ENCODE peak calls at places on chromosomes 5 and 9, in five cellular contexts. One of them, this sample, is unnamed.

GRCh38 chr5:38923661-38924451 is 78.0 kb downstream of the OSMR start:
- DNase-seq in IMR-90: peak
- DNase-seq in mesenchymal stem cell: peak
- DNase-seq in H9: no peak
- DNase-seq in neuronal stem cell: no peak
- DNase-seq in this sample: no peak

GRCh38 chr5:132776077-132776931 is 735 bp downstream of the SEPTIN8 start:
- DNase-seq in IMR-90: no peak
- DNase-seq in mesenchymal stem cell: peak
- DNase-seq in H9: peak
- DNase-seq in neuronal stem cell: no peak
- DNase-seq in this sample: peak

GRCh38 chr5:54148062-54148461 is 162.3 kb downstream of the ARL15 start:
- DNase-seq in IMR-90: peak
- DNase-seq in mesenchymal stem cell: no peak
- DNase-seq in H9: no peak
- DNase-seq in neuronal stem cell: no peak
- DNase-seq in this sample: no peak

GRCh38 chr5:17802256-17802655 is 168.0 kb downstream of the TAF11L14 start:
- DNase-seq in IMR-90: no peak
- DNase-seq in mesenchymal stem cell: no peak
- DNase-seq in H9: peak
- DNase-seq in neuronal stem cell: peak
- DNase-seq in this sample: peak

GRCh38 chr9:113493080-113493615 is 29.6 kb downstream of the RGS3 start:
- DNase-seq in IMR-90: no peak
- DNase-seq in mesenchymal stem cell: no peak
- DNase-seq in H9: no peak
- DNase-seq in neuronal stem cell: no peak
- DNase-seq in this sample: no peak

GRCh38 chr9:93648836-93649235 is 72.5 kb downstream of the PHF2 start:
- DNase-seq in IMR-90: no peak
- DNase-seq in mesenchymal stem cell: no peak
- DNase-seq in H9: no peak
- DNase-seq in neuronal stem cell: no peak
- DNase-seq in this sample: no peak

GRCh38 chr5:129904102-129904666 is at the start of gene CHSY3:
- DNase-seq in IMR-90: peak
- DNase-seq in mesenchymal stem cell: peak
- DNase-seq in H9: peak
- DNase-seq in neuronal stem cell: peak
- DNase-seq in this sample: peak

GRCh38 chr5:154793599-154794524 is 38.7 kb downstream of the LARP1 start:
- DNase-seq in IMR-90: peak
- DNase-seq in mesenchymal stem cell: peak
- DNase-seq in H9: no peak
- DNase-seq in neuronal stem cell: no peak
- DNase-seq in this sample: peak

GRCh38 chr9:111928342-111928720 is 31.7 kb downstream of the UGCG start:
- DNase-seq in IMR-90: peak
- DNase-seq in mesenchymal stem cell: peak
- DNase-seq in H9: no peak
- DNase-seq in neuronal stem cell: no peak
- DNase-seq in this sample: no peak

GRCh38 chr5:73638344-73639095 is 12.5 kb downstream of the ARHGEF28 start:
- DNase-seq in IMR-90: peak
- DNase-seq in mesenchymal stem cell: peak
- DNase-seq in H9: no peak
- DNase-seq in neuronal stem cell: no peak
- DNase-seq in this sample: no peak

GRCh38 chr5:88882321-88883038 is 504 bp downstream of the MEF2C start:
- DNase-seq in IMR-90: peak
- DNase-seq in mesenchymal stem cell: peak
- DNase-seq in H9: no peak
- DNase-seq in neuronal stem cell: no peak
- DNase-seq in this sample: no peak
- H3K9ac ChIP-seq in IMR-90: peak
- H3K9ac ChIP-seq in mesenchymal stem cell: peak
- H3K9ac ChIP-seq in H9: no peak
- H3K9ac ChIP-seq in neuronal stem cell: no peak
- H3K9ac ChIP-seq in this sample: peak

DNA sequence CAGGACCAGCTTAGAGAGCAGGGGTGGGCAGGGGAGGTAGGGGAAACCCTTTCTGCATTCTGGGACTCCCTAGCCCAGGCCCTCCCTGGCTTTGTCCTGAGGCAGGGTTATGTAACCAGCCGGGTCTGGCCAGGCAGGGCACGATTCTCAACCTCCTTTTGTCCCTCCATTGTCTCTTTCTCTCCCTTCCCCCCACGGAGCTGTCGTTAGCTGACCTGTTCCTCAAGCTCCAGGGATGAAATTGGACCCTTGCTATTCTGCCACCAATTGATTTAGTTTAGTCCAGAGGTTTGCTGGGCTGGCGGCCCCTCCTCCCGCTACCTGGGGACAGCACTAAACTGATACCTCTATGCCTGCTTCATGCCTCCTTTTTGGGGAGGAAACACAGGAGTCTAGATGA is 9.4 kb upstream of the NDST1 start:
- DNase-seq in IMR-90: no peak
- DNase-seq in mesenchymal stem cell: no peak
- DNase-seq in H9: peak
- DNase-seq in neuronal stem cell: peak
- DNase-seq in this sample: peak
- H2BK15ac ChIP-seq in IMR-90: peak
- H2BK15ac ChIP-seq in mesenchymal stem cell: peak
- H2BK15ac ChIP-seq in H9: no peak
- H2BK15ac ChIP-seq in neuronal stem cell: peak
- H2BK15ac ChIP-seq in this sample: no peak

GRCh38 chr9:86259557-86259956 is at the start of gene C9orf153:
- DNase-seq in IMR-90: no peak
- DNase-seq in mesenchymal stem cell: no peak
- DNase-seq in H9: no peak
- DNase-seq in neuronal stem cell: no peak
- DNase-seq in this sample: no peak
- H2BK120ac ChIP-seq in IMR-90: no peak
- H2BK120ac ChIP-seq in mesenchymal stem cell: no peak
- H2BK120ac ChIP-seq in H9: no peak
- H2BK120ac ChIP-seq in neuronal stem cell: no peak
- H2BK120ac ChIP-seq in this sample: no peak

GRCh38 chr5:56668996-56669395 is 146.4 kb upstream of the MAP3K1 start:
- DNase-seq in IMR-90: no peak
- DNase-seq in mesenchymal stem cell: no peak
- DNase-seq in H9: no peak
- DNase-seq in neuronal stem cell: no peak
- DNase-seq in this sample: no peak

GRCh38 chr5:56664025-56664424 is 151.3 kb upstream of the MAP3K1 start:
- DNase-seq in IMR-90: no peak
- DNase-seq in mesenchymal stem cell: no peak
- DNase-seq in H9: no peak
- DNase-seq in neuronal stem cell: no peak
- DNase-seq in this sample: no peak

GRCh38 chr5:56667692-56668091 is 147.7 kb upstream of the MAP3K1 start:
- DNase-seq in IMR-90: no peak
- DNase-seq in mesenchymal stem cell: no peak
- DNase-seq in H9: no peak
- DNase-seq in neuronal stem cell: no peak
- DNase-seq in this sample: no peak

GRCh38 chr5:56669534-56670483 is 145.5 kb upstream of the MAP3K1 start:
- DNase-seq in IMR-90: peak
- DNase-seq in mesenchymal stem cell: peak
- DNase-seq in H9: peak
- DNase-seq in neuronal stem cell: no peak
- DNase-seq in this sample: no peak

DNA sequence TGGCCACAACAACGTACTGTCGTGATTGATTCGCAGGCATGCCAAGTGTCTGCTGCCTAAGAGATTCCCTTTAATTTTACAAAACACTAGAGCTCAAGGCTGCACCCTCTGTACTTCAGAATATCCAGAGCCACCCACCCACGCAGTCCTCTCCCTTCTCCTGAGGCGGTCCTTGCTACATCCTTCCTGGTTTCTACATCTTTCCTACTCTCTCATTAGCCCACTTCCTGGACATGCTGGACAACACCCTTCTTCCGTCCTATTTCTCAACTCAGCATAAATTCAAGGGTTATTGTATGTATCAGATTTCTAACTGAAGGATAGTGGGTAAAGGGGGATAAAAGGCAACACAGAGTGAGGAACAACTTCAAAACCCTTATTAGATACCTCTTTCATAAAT is 148.4 kb upstream of the MAP3K1 start:
- DNase-seq in IMR-90: no peak
- DNase-seq in mesenchymal stem cell: no peak
- DNase-seq in H9: no peak
- DNase-seq in neuronal stem cell: no peak
- DNase-seq in this sample: no peak
- H3K9ac ChIP-seq in IMR-90: no peak
- H3K9ac ChIP-seq in mesenchymal stem cell: no peak
- H3K9ac ChIP-seq in H9: no peak
- H3K9ac ChIP-seq in neuronal stem cell: no peak
- H3K9ac ChIP-seq in this sample: no peak

GRCh38 chr9:105066265-105066865 is 138.4 kb upstream of the ABCA1 start:
- DNase-seq in IMR-90: no peak
- DNase-seq in mesenchymal stem cell: no peak
- DNase-seq in H9: no peak
- DNase-seq in neuronal stem cell: no peak
- DNase-seq in this sample: no peak

GRCh38 chr9:105070176-105070575 is 142.2 kb upstream of the ABCA1 start:
- DNase-seq in IMR-90: no peak
- DNase-seq in mesenchymal stem cell: no peak
- DNase-seq in H9: no peak
- DNase-seq in neuronal stem cell: no peak
- DNase-seq in this sample: no peak

GRCh38 chr9:105067895-105068580 is 140.1 kb upstream of the ABCA1 start:
- DNase-seq in IMR-90: peak
- DNase-seq in mesenchymal stem cell: peak
- DNase-seq in H9: no peak
- DNase-seq in neuronal stem cell: no peak
- DNase-seq in this sample: no peak

GRCh38 chr9:105072476-105072875 is 144.5 kb upstream of the ABCA1 start:
- DNase-seq in IMR-90: no peak
- DNase-seq in mesenchymal stem cell: no peak
- DNase-seq in H9: no peak
- DNase-seq in neuronal stem cell: no peak
- DNase-seq in this sample: no peak

GRCh38 chr9:105069285-105070065 is 141.5 kb upstream of the ABCA1 start:
- DNase-seq in IMR-90: no peak
- DNase-seq in mesenchymal stem cell: peak
- DNase-seq in H9: no peak
- DNase-seq in neuronal stem cell: no peak
- DNase-seq in this sample: peak
- H2BK15ac ChIP-seq in IMR-90: peak
- H2BK15ac ChIP-seq in mesenchymal stem cell: no peak
- H2BK15ac ChIP-seq in H9: no peak
- H2BK15ac ChIP-seq in neuronal stem cell: no peak
- H2BK15ac ChIP-seq in this sample: no peak

DNA sequence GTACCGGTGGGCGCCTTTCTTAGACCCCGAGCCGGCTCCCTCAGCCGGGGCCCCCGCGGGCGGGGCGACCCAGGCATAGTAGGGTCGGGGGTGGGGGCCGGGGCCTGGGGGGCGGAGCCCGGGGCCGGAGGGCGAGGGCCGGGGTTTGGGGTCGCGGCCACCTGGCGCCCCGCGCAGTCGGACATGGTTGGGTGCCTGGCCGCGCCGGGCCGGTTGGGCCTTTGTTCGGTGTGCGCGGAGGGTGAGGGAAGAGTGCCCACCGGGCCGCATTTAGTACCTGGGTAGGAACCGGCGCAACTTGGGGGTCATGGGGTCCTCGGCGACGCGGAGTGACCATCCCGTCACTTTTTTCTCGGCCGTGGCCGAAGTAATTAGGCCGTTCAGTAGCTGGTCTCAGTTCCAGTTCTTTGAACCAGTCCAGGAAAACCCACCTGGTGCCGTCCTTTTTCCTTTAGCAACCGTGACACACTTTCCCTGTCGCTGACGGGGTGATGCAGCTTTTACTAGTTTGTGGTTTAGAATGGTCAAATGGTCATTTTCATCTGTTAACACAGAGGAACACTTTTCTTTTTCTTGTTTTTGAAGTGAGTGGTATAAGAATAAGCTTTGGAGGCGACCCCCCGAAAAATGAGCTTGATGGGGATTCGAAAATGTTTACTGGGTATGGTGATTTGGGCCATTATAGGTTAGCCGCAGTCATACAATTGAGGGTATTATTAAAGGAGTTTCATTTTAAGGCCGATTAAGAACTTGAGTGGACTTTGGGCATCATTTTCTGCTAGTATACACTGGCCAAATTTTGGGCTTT is 555 bp downstream of the CKS2 start:
- DNase-seq in IMR-90: no peak
- DNase-seq in mesenchymal stem cell: peak
- DNase-seq in H9: no peak
- DNase-seq in neuronal stem cell: no peak
- DNase-seq in this sample: no peak
- H2BK120ac ChIP-seq in IMR-90: peak
- H2BK120ac ChIP-seq in mesenchymal stem cell: peak
- H2BK120ac ChIP-seq in H9: no peak
- H2BK120ac ChIP-seq in neuronal stem cell: no peak
- H2BK120ac ChIP-seq in this sample: no peak

GRCh38 chr5:176549871-176550270 is 729 bp downstream of the CDHR2 start:
- DNase-seq in IMR-90: no peak
- DNase-seq in mesenchymal stem cell: no peak
- DNase-seq in H9: no peak
- DNase-seq in neuronal stem cell: no peak
- DNase-seq in this sample: no peak
- H3K9ac ChIP-seq in IMR-90: no peak
- H3K9ac ChIP-seq in mesenchymal stem cell: no peak
- H3K9ac ChIP-seq in H9: no peak
- H3K9ac ChIP-seq in neuronal stem cell: no peak
- H3K9ac ChIP-seq in this sample: no peak

This sample was measured in mesendoderm.